ENCODE peak calls at places on chromosomes 12 and 14, in six cellular contexts. R is HCT116, K is Peyer's patch, U is uterus, N is A549, H is NB4. Z is an unnamed sample.

GRCh38 chr12:25054783-25055144 is 105.9 kb upstream of the BCAT1 start:
- DNase-seq in N (no peak), K (no peak), H (peak; percentile 50), R (no peak), U (no peak), Z (peak; percentile 24)

GRCh38 chr14:64464695-64465094 is 604 bp upstream of the AKAP5 start:
- DNase-seq in H (no peak), R (no peak), N (no peak), U (no peak), K (no peak), Z (no peak)

GRCh38 chr14:71497645-71498086 is 434.6 kb upstream of the RGS6 start:
- DNase-seq in K (no peak), R (no peak), H (no peak), N (no peak), U (no peak), Z (no peak)

GRCh38 chr12:65497645-65498044 is 219.2 kb downstream of the MSRB3 start:
- DNase-seq in U (no peak), N (no peak), K (no peak), R (no peak), H (no peak), Z (no peak)

GRCh38 chr12:92077530-92077929 is 68.1 kb downstream of the BTG1 start:
- DNase-seq in K (no peak), N (no peak), U (no peak), H (no peak), R (no peak), Z (no peak)

GRCh38 chr14:93059917-93060545 is 55.7 kb downstream of the ITPK1 start:
- DNase-seq in R (no peak), N (no peak), U (no peak), K (no peak), H (peak; percentile 59), Z (peak; percentile 40)

GRCh38 chr14:76336876-76337275 is 39.1 kb upstream of the ESRRB start:
- DNase-seq in K (no peak), R (no peak), H (no peak), N (no peak), U (no peak), Z (no peak)

GRCh38 chr14:39492267-39492666 is 60.0 kb upstream of the FBXO33 start:
- DNase-seq in N (no peak), K (no peak), R (no peak), H (no peak), U (no peak), Z (no peak)

GRCh38 chr12:48969847-48970701 is 1.5 kb downstream of the WNT10B start:
- DNase-seq in R (no peak), N (no peak), U (no peak), H (no peak), K (no peak), Z (peak; percentile 23)

GRCh38 chr12:22541496-22541895 is 2.8 kb downstream of the C2CD5 start:
- DNase-seq in H (peak; percentile 60), U (no peak), R (no peak), K (no peak), N (no peak), Z (no peak)

GRCh38 chr12:73361156-73361866 is 1089.1 kb downstream of the TRHDE start:
- DNase-seq in N (no peak), U (no peak), K (no peak), H (no peak), R (no peak), Z (no peak)

GRCh38 chr12:94380507-94380906 is 79.2 kb downstream of the CEP83 start:
- DNase-seq in H (no peak), R (no peak), K (no peak), U (no peak), N (no peak), Z (no peak)

GRCh38 chr14:35366521-35366976 is 38.0 kb downstream of the NFKBIA start:
- DNase-seq in H (no peak), K (no peak), R (no peak), N (no peak), U (no peak), Z (no peak)

GRCh38 chr12:76863005-76863670 is 15.7 kb downstream of the CSRP2 start:
- DNase-seq in N (no peak), H (no peak), U (no peak), K (no peak), R (no peak), Z (no peak)

GRCh38 chr12:4272976-4273650 is 449 bp upstream of the CCND2 start:
- DNase-seq in U (no peak), H (peak; percentile 84), K (no peak), R (no peak), N (no peak), Z (peak; percentile 62)

GRCh38 chr12:80902711-80903110 is 35.0 kb downstream of the LIN7A start:
- DNase-seq in R (no peak), H (no peak), K (no peak), N (no peak), U (no peak), Z (no peak)

DNA sequence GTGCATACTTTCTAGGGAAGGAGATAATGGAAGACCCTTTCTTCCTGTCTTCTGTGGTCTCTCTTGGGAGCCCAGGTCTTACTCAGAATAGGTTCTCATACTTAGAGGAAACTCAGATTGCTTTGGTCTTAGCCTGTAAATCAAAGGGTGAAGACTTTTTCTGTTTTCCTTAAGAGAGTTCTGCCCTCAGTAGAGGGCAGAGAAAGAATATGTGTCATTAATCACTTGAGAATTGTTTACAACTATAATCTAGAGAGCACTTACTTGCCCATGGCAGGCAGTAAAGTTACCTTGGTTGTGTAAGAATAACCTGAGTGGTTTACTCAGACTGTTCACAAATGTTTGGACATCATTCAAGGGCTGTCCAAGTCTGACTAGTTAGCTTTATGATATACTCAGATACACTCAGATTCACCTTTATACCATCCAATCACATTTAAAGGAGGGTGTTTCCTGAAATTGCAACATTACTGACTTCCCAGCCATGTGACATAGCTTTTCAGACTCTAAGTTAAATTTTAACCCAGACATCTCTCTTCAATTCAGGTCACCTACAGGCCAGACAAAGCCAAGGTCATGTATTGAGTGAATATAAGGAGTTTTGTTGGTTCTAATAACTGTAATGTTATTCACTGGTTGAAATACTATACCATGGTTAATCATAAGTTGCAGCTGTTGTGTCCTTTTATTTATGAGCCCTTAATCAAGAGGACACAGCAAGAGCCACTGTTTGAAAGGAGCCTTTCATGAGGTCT is 372.2 kb downstream of the RAD51B start:
- DNase-seq in H (no peak), K (no peak), N (peak; percentile 62), U (no peak), R (peak; percentile 22), Z (no peak)
- TF ChIP-seq POLR2A in H (no peak), K (no peak), N (no peak), U (no peak), R (no peak), Z (no peak)

GRCh38 chr14:45253070-45253753 is at the start of gene MIS18BP1:
- DNase-seq in U (peak; percentile 93), H (peak; percentile 99), K (peak; percentile 97), N (peak; percentile 86), R (peak; percentile 92), Z (peak; percentile 97)
- TF ChIP-seq POLR2A in U (peak; percentile 37), H (peak; percentile 86), K (peak; percentile 62), N (peak; percentile 51), R (peak; percentile 73), Z (peak; percentile 91)

DNA sequence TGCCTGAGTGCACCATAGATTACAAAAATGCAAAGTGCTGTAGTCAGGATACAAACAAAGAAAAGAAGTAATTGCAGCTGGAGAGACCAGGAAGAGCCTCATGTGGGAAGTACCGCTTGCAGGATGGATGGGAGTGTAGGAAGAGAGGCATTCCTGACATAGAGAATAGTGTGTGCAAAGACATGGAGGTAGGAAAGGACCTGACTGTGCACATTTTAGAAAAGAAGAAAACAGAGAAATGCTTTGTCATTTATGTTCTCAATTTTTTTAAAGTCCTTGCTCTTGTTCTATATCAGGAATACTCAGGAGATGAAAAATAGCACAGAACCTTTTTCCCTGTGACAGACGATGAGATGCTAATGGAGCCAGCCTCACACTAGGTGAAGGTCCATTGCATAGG is 358.7 kb upstream of the TMPO start:
- DNase-seq in R (no peak), U (no peak), K (no peak), N (no peak), H (no peak), Z (no peak)
- TF ChIP-seq POLR2A in R (no peak), U (no peak), K (no peak), N (no peak), H (no peak), Z (no peak)

DNA sequence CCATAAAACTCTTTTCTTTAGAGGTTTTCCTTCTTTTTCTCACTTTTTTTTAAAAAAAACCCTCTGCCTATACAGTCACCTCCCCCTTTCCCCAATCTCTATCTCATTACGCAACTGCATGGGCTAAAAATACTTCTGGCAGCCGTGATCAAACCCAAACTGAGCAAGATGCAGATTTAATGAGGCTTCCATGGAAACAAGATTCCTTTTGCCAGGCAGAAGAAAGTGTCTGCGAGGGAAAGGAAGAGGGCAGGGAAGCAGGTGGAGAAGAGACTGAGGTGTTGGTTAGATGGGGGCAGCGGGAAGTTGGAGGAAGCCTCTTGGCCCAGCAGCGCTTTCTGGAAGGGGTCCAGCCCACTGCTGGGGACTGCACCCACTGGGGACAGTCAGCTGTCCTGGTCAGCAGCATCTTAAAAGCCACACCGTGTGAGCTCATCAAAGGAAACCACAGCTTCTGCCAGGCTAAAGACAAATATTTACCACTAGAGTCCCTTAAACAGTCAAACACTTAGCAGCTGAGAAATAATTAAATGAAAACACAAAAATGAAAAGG is 90.4 kb downstream of the SLC8A3 start:
- DNase-seq in H (peak; percentile 1), N (no peak), K (no peak), R (no peak), U (no peak), Z (no peak)
- TF ChIP-seq POLR2A in H (no peak), N (no peak), K (no peak), R (no peak), U (no peak), Z (no peak)

GRCh38 chr14:99707420-99707819 is 23.3 kb downstream of the CYP46A1 start:
- DNase-seq in U (no peak), N (no peak), H (no peak), K (no peak), R (no peak), Z (no peak)
- TF ChIP-seq POLR2A in U (no peak), N (no peak), H (no peak), K (no peak), R (no peak), Z (no peak)

GRCh38 chr14:60125918-60126317 is 34.2 kb downstream of the PCNX4 start:
- DNase-seq in K (no peak), H (no peak), U (no peak), R (no peak), N (no peak), Z (no peak)
- TF ChIP-seq POLR2A in K (no peak), H (no peak), U (no peak), R (no peak), N (no peak), Z (no peak)

GRCh38 chr14:22766457-22767322 is at the start of gene OXA1L:
- DNase-seq in N (peak; percentile 92), R (peak; percentile 95), K (peak; percentile 94), U (peak; percentile 98), H (peak; percentile 97), Z (peak; percentile 98)
- TF ChIP-seq POLR2A in N (peak; percentile 85), R (peak; percentile 95), K (peak; percentile 38), U (peak; percentile 51), H (peak; percentile 82), Z (peak; percentile 87)

Z was measured in erythroblast.